ENCODE peak calls at places on chromosomes 2 and 18, in eight cellular contexts. K is sigmoid colon, Z is SJCRH30, L is adipocyte, C is mucosa of descending colon, Y is IMR-90, I is K562, N is right cardiac atrium. J is an unnamed sample.

GRCh38 chr18:55337908-55338521 is 250.0 kb downstream of the TCF4 start:
- DNase-seq in K (peak; percentile 69), Z (no peak), L (no peak), C (no peak), Y (no peak), I (no peak), N (peak; percentile 49), J (no peak)

GRCh38 chr2:201345636-201346213 is 11.4 kb downstream of the FLACC1 start:
- DNase-seq in K (no peak), Z (peak; percentile 86), L (no peak), C (no peak), Y (no peak), I (no peak), N (no peak), J (no peak)

GRCh38 chr2:164014068-164014577 is 278.3 kb upstream of the FIGN start:
- DNase-seq in K (no peak), Z (peak; percentile 77), L (no peak), C (no peak), Y (no peak), I (no peak), N (peak; percentile 59), J (no peak)

GRCh38 chr2:35454966-35455638 is 900.5 kb upstream of the CRIM1 start:
- DNase-seq in K (no peak), Z (peak; percentile 64), L (no peak), C (no peak), Y (no peak), I (no peak), N (no peak), J (no peak)

GRCh38 chr2:23801396-23801795 is 125.5 kb downstream of the ATAD2B start:
- DNase-seq in K (no peak), Z (no peak), L (peak; percentile 88), C (no peak), Y (peak; percentile 82), I (no peak), N (no peak), J (no peak)

GRCh38 chr2:28525481-28525880 is 29.6 kb downstream of the PLB1 start:
- DNase-seq in K (no peak), Z (no peak), L (no peak), C (no peak), Y (no peak), I (no peak), N (no peak), J (no peak)

GRCh38 chr18:74310411-74310810 is 5.2 kb upstream of the C18orf63 start:
- DNase-seq in K (no peak), Z (peak; percentile 29), L (peak; percentile 34), C (no peak), Y (peak; percentile 60), I (no peak), N (no peak), J (no peak)

GRCh38 chr2:162521871-162522655 is 178.1 kb downstream of the GCA start:
- DNase-seq in K (no peak), Z (no peak), L (no peak), C (no peak), Y (no peak), I (no peak), N (no peak), J (no peak)

GRCh38 chr2:94874277-94874997 is 3.2 kb downstream of the TEKT4 start:
- DNase-seq in K (no peak), Z (peak; percentile 75), L (peak; percentile 25), C (peak; percentile 79), Y (peak; percentile 6), I (peak; percentile 70), N (no peak), J (no peak)

GRCh38 chr2:23745726-23746105 is 181.2 kb downstream of the ATAD2B start:
- DNase-seq in K (peak; percentile 72), Z (peak; percentile 98), L (peak; percentile 90), C (no peak), Y (peak; percentile 49), I (no peak), N (no peak), J (peak; percentile 70)

GRCh38 chr2:12858786-12859185 is 142.1 kb downstream of the TRIB2 start:
- DNase-seq in K (no peak), Z (no peak), L (no peak), C (no peak), Y (no peak), I (no peak), N (no peak), J (no peak)

GRCh38 chr2:101145406-101145805 is 5.8 kb downstream of the TBC1D8 start:
- DNase-seq in K (no peak), Z (no peak), L (no peak), C (no peak), Y (no peak), I (no peak), N (no peak), J (no peak)

GRCh38 chr2:14778015-14778414 is 145.5 kb downstream of the LRATD1 start:
- DNase-seq in K (no peak), Z (no peak), L (no peak), C (no peak), Y (peak; percentile 41), I (no peak), N (no peak), J (no peak)

GRCh38 chr2:181275643-181276070 is 181.5 kb upstream of the ITGA4 start:
- DNase-seq in K (no peak), Z (no peak), L (no peak), C (no peak), Y (no peak), I (no peak), N (no peak), J (no peak)

GRCh38 chr2:232434563-232435374 is 21.2 kb upstream of the ALPI start:
- DNase-seq in K (no peak), Z (no peak), L (no peak), C (no peak), Y (no peak), I (no peak), N (no peak), J (no peak)

GRCh38 chr2:215619989-215620388 is 184.1 kb upstream of the FN1 start:
- DNase-seq in K (no peak), Z (no peak), L (no peak), C (no peak), Y (no peak), I (peak; percentile 86), N (peak; percentile 39), J (peak; percentile 87)

GRCh38 chr2:45343618-45344017 is 267.4 kb downstream of the SRBD1 start:
- DNase-seq in K (no peak), Z (peak; percentile 93), L (no peak), C (no peak), Y (peak; percentile 44), I (no peak), N (no peak), J (no peak)

GRCh38 chr18:527136-527535 is 26.6 kb upstream of the COLEC12 start:
- DNase-seq in K (no peak), Z (no peak), L (peak; percentile 30), C (no peak), Y (peak; percentile 21), I (no peak), N (no peak), J (no peak)

GRCh38 chr18:526681-527080 is 26.2 kb upstream of the COLEC12 start:
- DNase-seq in K (no peak), Z (no peak), L (no peak), C (no peak), Y (no peak), I (no peak), N (no peak), J (no peak)

GRCh38 chr18:525066-525797 is 24.7 kb upstream of the COLEC12 start:
- DNase-seq in K (no peak), Z (no peak), L (no peak), C (no peak), Y (peak; percentile 81), I (peak; percentile 20), N (no peak), J (no peak)

GRCh38 chr18:519019-519879 is 18.7 kb upstream of the COLEC12 start:
- DNase-seq in K (peak; percentile 85), Z (no peak), L (peak; percentile 47), C (peak; percentile 39), Y (peak; percentile 80), I (peak; percentile 62), N (peak; percentile 63), J (no peak)

DNA sequence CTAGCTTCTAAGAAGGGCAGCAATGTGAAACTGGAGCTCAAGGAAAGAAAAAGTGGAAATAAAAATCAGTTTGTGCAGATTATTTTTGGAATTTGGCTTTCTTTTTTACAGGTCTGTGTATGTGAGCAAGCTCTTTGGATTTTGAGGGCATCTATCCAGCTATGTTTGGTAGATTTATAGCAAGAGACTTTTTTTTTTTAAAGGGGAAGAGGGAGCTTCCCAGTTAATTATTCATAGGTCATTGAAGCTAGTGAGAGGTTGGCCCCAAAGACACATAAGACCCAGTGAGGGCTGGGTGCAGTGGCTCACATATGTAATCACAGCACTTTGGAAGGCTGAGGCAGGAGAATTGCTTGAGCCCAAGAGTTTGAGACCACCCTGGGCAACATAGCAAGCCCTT is 24.0 kb upstream of the COLEC12 start:
- DNase-seq in K (no peak), Z (no peak), L (peak; percentile 53), C (no peak), Y (peak; percentile 78), I (no peak), N (no peak), J (no peak)
- H3K4me3 ChIP-seq in K (no peak overlapping the region), Z (no peak overlapping the region), L (peak overlapping the region; percentile 51), C (no peak overlapping the region), Y (no peak overlapping the region), I (no peak overlapping the region), N (no peak overlapping the region), J (no peak overlapping the region)

DNA sequence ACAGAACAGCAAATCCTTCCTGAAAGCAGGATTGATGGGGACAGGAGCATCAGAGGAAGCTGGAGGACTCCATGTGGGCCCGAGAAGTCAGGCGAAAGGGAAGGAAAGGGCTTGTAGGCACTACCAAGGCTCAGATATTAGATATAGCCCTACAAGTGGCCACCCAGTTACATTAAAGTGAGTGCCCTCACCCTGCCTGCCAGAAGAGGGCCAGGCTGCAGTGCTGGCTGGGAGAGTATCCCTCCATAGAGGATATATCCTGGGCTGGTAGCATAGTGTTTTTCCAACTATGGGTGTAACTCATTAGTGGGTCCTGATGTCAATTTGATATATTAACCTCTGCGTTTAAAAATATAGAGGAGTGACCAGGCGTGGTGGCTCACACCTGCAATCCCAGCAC is 285.2 kb downstream of the MYCN start:
- DNase-seq in K (no peak), Z (peak; percentile 53), L (no peak), C (no peak), Y (no peak), I (no peak), N (no peak), J (no peak)
- H3K4me1 ChIP-seq in K (no peaks in the 10 kb centered on the region), Z (peaks cover 32% of the 10 kb centered on the region), L (no peaks in the 10 kb centered on the region), C (no peaks in the 10 kb centered on the region), Y (no peaks in the 10 kb centered on the region), I (no peaks in the 10 kb centered on the region), N (no peaks in the 10 kb centered on the region), J (no peaks in the 10 kb centered on the region)

GRCh38 chr2:134432438-134432883 is 178.6 kb downstream of the MGAT5 start:
- DNase-seq in K (no peak), Z (no peak), L (no peak), C (no peak), Y (no peak), I (no peak), N (no peak), J (no peak)
- H3K4me3 ChIP-seq in K (no peak overlapping the region), Z (no peak overlapping the region), L (no peak overlapping the region), C (no peak overlapping the region), Y (no peak overlapping the region), I (no peak overlapping the region), N (no peak overlapping the region), J (no peak overlapping the region)

DNA sequence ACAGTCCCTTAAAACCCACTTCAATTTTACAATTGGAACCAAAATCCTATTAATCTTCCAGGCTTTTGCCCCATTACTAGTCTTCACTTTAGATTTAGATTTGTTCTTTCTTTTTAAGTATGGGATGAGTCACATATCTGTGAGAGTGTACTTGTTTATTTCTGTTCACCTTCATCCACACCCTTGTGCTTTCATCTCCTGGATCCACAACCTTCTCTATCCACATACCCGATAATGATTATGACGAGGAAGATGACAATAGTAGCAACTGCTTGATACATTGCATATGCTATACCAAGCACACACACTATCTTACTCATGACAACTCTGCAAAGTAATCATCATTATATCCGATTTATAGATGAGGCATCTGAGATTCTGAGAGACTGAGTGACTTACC is 297.3 kb downstream of the PLCL1 start:
- DNase-seq in K (no peak), Z (no peak), L (no peak), C (no peak), Y (no peak), I (no peak), N (no peak), J (no peak)
- H3K4me1 ChIP-seq in K (peaks cover 4% of the 10 kb centered on the region), Z (no peaks in the 10 kb centered on the region), L (peaks cover 15% of the 10 kb centered on the region), C (no peaks in the 10 kb centered on the region), Y (no peaks in the 10 kb centered on the region), I (peaks cover 2% of the 10 kb centered on the region), N (peaks cover 4% of the 10 kb centered on the region), J (peaks cover 4% of the 10 kb centered on the region)